ENCODE peak calls at places on chromosomes 2 and 18, in four cellular contexts. M is frontal cortex, J is left lobe of liver, I is H9. B is an unnamed sample.
A peak's percentile ranks its signal among the peaks of the same experiment; 100 is the strongest.

GRCh38 chr18:10558243-10558966 is 32.6 kb downstream of the NAPG start:
- DNase-seq in M (no peak), I (no peak), J (no peak), B (no peak)

GRCh38 chr2:173165443-173166234 is 90.0 kb downstream of the MAP3K20 start:
- DNase-seq in M (no peak), I (no peak), J (no peak), B (no peak)

GRCh38 chr18:12254137-12254819 is at the start of gene CIDEA:
- DNase-seq in I (peak; percentile 73), M (no peak), J (no peak), B (no peak)

GRCh38 chr2:102514061-102514785 is 41.2 kb downstream of the SLC9A4 start:
- DNase-seq in J (no peak), M (no peak), I (no peak), B (no peak)

GRCh38 chr18:4101009-4101408 is 354.1 kb downstream of the DLGAP1 start:
- DNase-seq in J (no peak), M (no peak), I (no peak), B (no peak)

GRCh38 chr2:191023235-191023679 is 9.3 kb upstream of the STAT1 start:
- DNase-seq in M (no peak), J (no peak), I (no peak), B (no peak)

GRCh38 chr18:55833543-55833942 is 245.6 kb upstream of the TCF4 start:
- DNase-seq in J (no peak), M (no peak), I (no peak), B (no peak)

GRCh38 chr2:30985493-30986292 is 152.5 kb downstream of the GALNT14 start:
- DNase-seq in I (no peak), J (no peak), M (no peak), B (no peak)

GRCh38 chr18:3411854-3412268 is 38.1 kb upstream of the TGIF1 start:
- DNase-seq in I (peak; percentile 45), M (no peak), J (no peak), B (no peak)

GRCh38 chr2:192952254-192952653 is 757.5 kb upstream of the TMEFF2 start:
- DNase-seq in J (no peak), M (no peak), I (no peak), B (no peak)

GRCh38 chr2:121828281-121828731 is 72.9 kb downstream of the TSN start:
- DNase-seq in J (no peak), M (no peak), I (no peak), B (no peak)

GRCh38 chr2:65300134-65300771 is 72.6 kb downstream of the ACTR2 start:
- DNase-seq in J (no peak), M (no peak), I (no peak), B (peak; percentile 52)

GRCh38 chr2:23595601-23596251 is 210.7 kb downstream of the KLHL29 start:
- DNase-seq in M (peak; percentile 19), I (no peak), J (no peak), B (no peak)

GRCh38 chr18:55830490-55830889 is 242.5 kb upstream of the TCF4 start:
- DNase-seq in I (no peak), J (no peak), M (no peak), B (no peak)

GRCh38 chr2:46550686-46551404 is 71.5 kb downstream of the TMEM247 start:
- DNase-seq in M (no peak), I (no peak), J (no peak), B (no peak)

GRCh38 chr18:10023853-10024638 is 110.2 kb downstream of the VAPA start:
- DNase-seq in I (no peak), J (peak; percentile 4), M (no peak), B (no peak)

GRCh38 chr2:33108483-33109443 is 162.0 kb downstream of the LTBP1 start:
- DNase-seq in M (no peak), J (no peak), I (no peak), B (no peak)

GRCh38 chr2:106334802-106335201 is 133.4 kb downstream of the RGPD3 start:
- DNase-seq in I (no peak), M (no peak), J (no peak), B (no peak)

GRCh38 chr2:73588177-73588576 is 54.0 kb downstream of the NAT8 start:
- DNase-seq in M (no peak), J (no peak), I (no peak), B (no peak)

GRCh38 chr18:35005963-35006577 is 35.1 kb upstream of the MAPRE2 start:
- DNase-seq in J (no peak), M (peak; percentile 22), I (no peak), B (no peak)

GRCh38 chr2:200033939-200034338 is 78.6 kb downstream of the MAIP1 start:
- DNase-seq in I (no peak), M (no peak), J (no peak), B (no peak)

GRCh38 chr18:52288403-52289004 is 51.5 kb upstream of the DCC start:
- DNase-seq in M (no peak), I (peak; percentile 63), J (peak; percentile 49), B (no peak)

GRCh38 chr2:161357097-161357496 is 48.9 kb downstream of the PSMD14 start:
- DNase-seq in M (no peak), J (no peak), I (no peak), B (no peak)

GRCh38 chr2:102439065-102439695 is 16.2 kb downstream of the IL18RAP start:
- DNase-seq in M (no peak), I (no peak), J (no peak), B (no peak)

GRCh38 chr2:196590286-196590685 is 49.2 kb upstream of the CCDC150 start:
- DNase-seq in I (no peak), M (no peak), J (no peak), B (no peak)

GRCh38 chr18:48066225-48066652 is 135.8 kb upstream of the SMAD2 start:
- DNase-seq in J (no peak), I (no peak), M (no peak), B (no peak)

GRCh38 chr2:149731112-149731511 is 143.5 kb upstream of the MMADHC start:
- DNase-seq in I (no peak), J (no peak), M (no peak), B (no peak)

GRCh38 chr2:120934221-120934639 is 198.6 kb downstream of the GLI2 start:
- DNase-seq in I (no peak), J (no peak), M (no peak), B (no peak)

GRCh38 chr2:25253153-25253617 is 84.8 kb upstream of the POMC start:
- DNase-seq in M (no peak), J (no peak), I (no peak), B (no peak)

B was measured in hypothalamus.